ENCODE peak calls at places on chromosomes 7 and 10, in seven cellular contexts. One of them, this sample, is unnamed.

GRCh38 chr7:95238252-95238938 is 85.9 kb downstream of the PON1 start:
- DNase-seq in right lobe of liver: no peak
- DNase-seq in A549: no peak
- DNase-seq in coronary artery: no peak
- DNase-seq in AG04450: no peak
- DNase-seq in endothelial cell: no peak
- DNase-seq in chondrocyte: no peak
- DNase-seq in this sample: no peak

GRCh38 chr10:44935961-44936285 is 23.7 kb upstream of the RASSF4 start:
- DNase-seq in endothelial cell: no peak
- DNase-seq in right lobe of liver: no peak
- DNase-seq in A549: no peak
- DNase-seq in AG04450: no peak
- DNase-seq in coronary artery: no peak
- DNase-seq in chondrocyte: no peak
- DNase-seq in this sample: no peak

GRCh38 chr10:60208676-60209269 is 180.9 kb downstream of the ANK3 start:
- DNase-seq in endothelial cell: no peak
- DNase-seq in chondrocyte: no peak
- DNase-seq in coronary artery: no peak
- DNase-seq in A549: no peak
- DNase-seq in AG04450: peak; percentile 8
- DNase-seq in right lobe of liver: no peak
- DNase-seq in this sample: no peak

GRCh38 chr7:105387621-105388372 is 924 bp downstream of the SRPK2 start:
- DNase-seq in right lobe of liver: peak; percentile 72
- DNase-seq in AG04450: no peak
- DNase-seq in A549: peak; percentile 71
- DNase-seq in endothelial cell: peak; percentile 50
- DNase-seq in chondrocyte: no peak
- DNase-seq in coronary artery: peak; percentile 77
- DNase-seq in this sample: no peak

GRCh38 chr10:122307669-122308486 is 36.8 kb downstream of the BTBD16 start:
- DNase-seq in AG04450: peak; percentile 76
- DNase-seq in A549: peak; percentile 93
- DNase-seq in endothelial cell: no peak
- DNase-seq in coronary artery: peak; percentile 87
- DNase-seq in chondrocyte: no peak
- DNase-seq in right lobe of liver: no peak
- DNase-seq in this sample: no peak

GRCh38 chr10:95425592-95426465 is 135.0 kb upstream of the PDLIM1 start:
- DNase-seq in right lobe of liver: no peak
- DNase-seq in endothelial cell: no peak
- DNase-seq in AG04450: no peak
- DNase-seq in A549: no peak
- DNase-seq in chondrocyte: no peak
- DNase-seq in coronary artery: no peak
- DNase-seq in this sample: no peak

GRCh38 chr10:47418966-47419365 is 34.9 kb upstream of the ZNF488 start:
- DNase-seq in endothelial cell: no peak
- DNase-seq in A549: no peak
- DNase-seq in AG04450: no peak
- DNase-seq in coronary artery: no peak
- DNase-seq in right lobe of liver: no peak
- DNase-seq in chondrocyte: no peak
- DNase-seq in this sample: no peak

GRCh38 chr10:126392469-126392868 is 4.2 kb upstream of the ADAM12 start:
- DNase-seq in coronary artery: no peak
- DNase-seq in A549: no peak
- DNase-seq in endothelial cell: no peak
- DNase-seq in right lobe of liver: no peak
- DNase-seq in AG04450: no peak
- DNase-seq in chondrocyte: no peak
- DNase-seq in this sample: no peak

GRCh38 chr7:10655031-10655430 is 318.6 kb upstream of the PHF14 start:
- DNase-seq in coronary artery: no peak
- DNase-seq in AG04450: no peak
- DNase-seq in chondrocyte: no peak
- DNase-seq in right lobe of liver: no peak
- DNase-seq in endothelial cell: no peak
- DNase-seq in A549: no peak
- DNase-seq in this sample: no peak

GRCh38 chr7:45720989-45721388 is 146.8 kb downstream of the ADCY1 start:
- DNase-seq in endothelial cell: no peak
- DNase-seq in right lobe of liver: no peak
- DNase-seq in AG04450: no peak
- DNase-seq in A549: no peak
- DNase-seq in coronary artery: no peak
- DNase-seq in chondrocyte: no peak
- DNase-seq in this sample: no peak

GRCh38 chr7:94360926-94361325 is 33.8 kb upstream of the COL1A2 start:
- DNase-seq in endothelial cell: no peak
- DNase-seq in chondrocyte: no peak
- DNase-seq in right lobe of liver: no peak
- DNase-seq in A549: no peak
- DNase-seq in AG04450: no peak
- DNase-seq in coronary artery: no peak
- DNase-seq in this sample: no peak

GRCh38 chr10:13758302-13758701 is 171.5 kb downstream of the PRPF18 start:
- DNase-seq in AG04450: no peak
- DNase-seq in coronary artery: no peak
- DNase-seq in A549: no peak
- DNase-seq in endothelial cell: peak; percentile 21
- DNase-seq in right lobe of liver: no peak
- DNase-seq in chondrocyte: no peak
- DNase-seq in this sample: no peak

GRCh38 chr7:156747718-156748117 is 107.1 kb downstream of the RNF32 start:
- DNase-seq in A549: no peak
- DNase-seq in right lobe of liver: no peak
- DNase-seq in chondrocyte: no peak
- DNase-seq in AG04450: no peak
- DNase-seq in endothelial cell: no peak
- DNase-seq in coronary artery: no peak
- DNase-seq in this sample: no peak

GRCh38 chr7:17462059-17462695 is 163.7 kb downstream of the AHR start:
- DNase-seq in right lobe of liver: no peak
- DNase-seq in AG04450: no peak
- DNase-seq in coronary artery: no peak
- DNase-seq in A549: no peak
- DNase-seq in endothelial cell: no peak
- DNase-seq in chondrocyte: no peak
- DNase-seq in this sample: no peak

GRCh38 chr10:93718937-93719725 is 16.7 kb upstream of the FRA10AC1 start:
- DNase-seq in right lobe of liver: no peak
- DNase-seq in A549: no peak
- DNase-seq in endothelial cell: no peak
- DNase-seq in chondrocyte: no peak
- DNase-seq in AG04450: no peak
- DNase-seq in coronary artery: no peak
- DNase-seq in this sample: no peak

GRCh38 chr10:14247650-14248258 is 83.0 kb downstream of the FRMD4A start:
- DNase-seq in coronary artery: no peak
- DNase-seq in right lobe of liver: no peak
- DNase-seq in A549: no peak
- DNase-seq in chondrocyte: no peak
- DNase-seq in endothelial cell: no peak
- DNase-seq in AG04450: no peak
- DNase-seq in this sample: no peak

GRCh38 chr7:19146699-19147098 is 1.5 kb upstream of the FERD3L start:
- DNase-seq in A549: no peak
- DNase-seq in chondrocyte: no peak
- DNase-seq in coronary artery: no peak
- DNase-seq in endothelial cell: peak; percentile 33
- DNase-seq in AG04450: no peak
- DNase-seq in right lobe of liver: no peak
- DNase-seq in this sample: no peak

GRCh38 chr10:119419931-119420330 is 122.6 kb downstream of the RGS10 start:
- DNase-seq in chondrocyte: no peak
- DNase-seq in A549: no peak
- DNase-seq in right lobe of liver: no peak
- DNase-seq in endothelial cell: no peak
- DNase-seq in coronary artery: no peak
- DNase-seq in AG04450: no peak
- DNase-seq in this sample: no peak

GRCh38 chr7:115632636-115633035 is 397.9 kb downstream of the TFEC start:
- DNase-seq in right lobe of liver: no peak
- DNase-seq in A549: no peak
- DNase-seq in coronary artery: no peak
- DNase-seq in AG04450: no peak
- DNase-seq in endothelial cell: no peak
- DNase-seq in chondrocyte: no peak
- DNase-seq in this sample: no peak

GRCh38 chr10:4051011-4051407 is 266.0 kb upstream of the KLF6 start:
- DNase-seq in right lobe of liver: no peak
- DNase-seq in AG04450: no peak
- DNase-seq in endothelial cell: no peak
- DNase-seq in coronary artery: no peak
- DNase-seq in chondrocyte: no peak
- DNase-seq in A549: no peak
- DNase-seq in this sample: no peak

GRCh38 chr10:8138471-8138870 is 84.0 kb downstream of the GATA3 start:
- DNase-seq in A549: no peak
- DNase-seq in right lobe of liver: no peak
- DNase-seq in coronary artery: no peak
- DNase-seq in endothelial cell: no peak
- DNase-seq in chondrocyte: no peak
- DNase-seq in AG04450: no peak
- DNase-seq in this sample: no peak

GRCh38 chr10:131580076-131580652 is 268.6 kb upstream of the TCERG1L start:
- DNase-seq in right lobe of liver: no peak
- DNase-seq in chondrocyte: peak; percentile 59
- DNase-seq in AG04450: no peak
- DNase-seq in coronary artery: no peak
- DNase-seq in A549: no peak
- DNase-seq in endothelial cell: no peak
- DNase-seq in this sample: no peak

GRCh38 chr7:128217030-128217805 is 23.9 kb upstream of the LEP start:
- DNase-seq in right lobe of liver: peak; percentile 73
- DNase-seq in A549: no peak
- DNase-seq in AG04450: no peak
- DNase-seq in endothelial cell: no peak
- DNase-seq in chondrocyte: peak; percentile 59
- DNase-seq in coronary artery: no peak
- DNase-seq in this sample: peak; percentile 90

GRCh38 chr10:71250842-71251241 is 38.5 kb downstream of the UNC5B start:
- DNase-seq in right lobe of liver: no peak
- DNase-seq in A549: no peak
- DNase-seq in chondrocyte: no peak
- DNase-seq in coronary artery: no peak
- DNase-seq in endothelial cell: no peak
- DNase-seq in AG04450: no peak
- DNase-seq in this sample: no peak

GRCh38 chr10:65100146-65100545 is 1578.9 kb downstream of the REEP3 start:
- DNase-seq in right lobe of liver: no peak
- DNase-seq in chondrocyte: no peak
- DNase-seq in coronary artery: no peak
- DNase-seq in A549: no peak
- DNase-seq in endothelial cell: no peak
- DNase-seq in AG04450: no peak
- DNase-seq in this sample: no peak

GRCh38 chr10:27986831-27987230 is 12.0 kb downstream of the ODAD2 start:
- DNase-seq in coronary artery: no peak
- DNase-seq in A549: no peak
- DNase-seq in right lobe of liver: no peak
- DNase-seq in endothelial cell: no peak
- DNase-seq in chondrocyte: no peak
- DNase-seq in AG04450: no peak
- DNase-seq in this sample: no peak

GRCh38 chr7:68424643-68425297 is 1173.5 kb upstream of the AUTS2 start:
- DNase-seq in right lobe of liver: no peak
- DNase-seq in AG04450: no peak
- DNase-seq in A549: no peak
- DNase-seq in endothelial cell: no peak
- DNase-seq in chondrocyte: no peak
- DNase-seq in coronary artery: no peak
- DNase-seq in this sample: no peak

GRCh38 chr7:68429376-68430117 is 1168.7 kb upstream of the AUTS2 start:
- DNase-seq in A549: no peak
- DNase-seq in endothelial cell: no peak
- DNase-seq in AG04450: no peak
- DNase-seq in coronary artery: no peak
- DNase-seq in chondrocyte: no peak
- DNase-seq in right lobe of liver: no peak
- DNase-seq in this sample: no peak

GRCh38 chr7:68420342-68420750 is 1177.9 kb upstream of the AUTS2 start:
- DNase-seq in AG04450: no peak
- DNase-seq in endothelial cell: no peak
- DNase-seq in coronary artery: no peak
- DNase-seq in A549: no peak
- DNase-seq in chondrocyte: no peak
- DNase-seq in right lobe of liver: no peak
- DNase-seq in this sample: no peak

GRCh38 chr7:68421712-68422111 is 1176.6 kb upstream of the AUTS2 start:
- DNase-seq in endothelial cell: no peak
- DNase-seq in coronary artery: no peak
- DNase-seq in AG04450: no peak
- DNase-seq in chondrocyte: no peak
- DNase-seq in A549: no peak
- DNase-seq in right lobe of liver: no peak
- DNase-seq in this sample: no peak

GRCh38 chr7:68425377-68425776 is 1172.9 kb upstream of the AUTS2 start:
- DNase-seq in A549: no peak
- DNase-seq in endothelial cell: no peak
- DNase-seq in AG04450: no peak
- DNase-seq in coronary artery: no peak
- DNase-seq in chondrocyte: no peak
- DNase-seq in right lobe of liver: no peak
- DNase-seq in this sample: no peak
- TF ChIP-seq CTCF in A549: peak; percentile 28
- TF ChIP-seq CTCF in endothelial cell: no peak
- TF ChIP-seq CTCF in AG04450: no peak
- TF ChIP-seq CTCF in coronary artery: no peak
- TF ChIP-seq CTCF in chondrocyte: peak; percentile 76
- TF ChIP-seq CTCF in right lobe of liver: no peak
- TF ChIP-seq CTCF in this sample: no peak

GRCh38 chr10:111874586-111874985 is 309.0 kb downstream of the GPAM start:
- DNase-seq in endothelial cell: no peak
- DNase-seq in AG04450: no peak
- DNase-seq in right lobe of liver: no peak
- DNase-seq in A549: no peak
- DNase-seq in coronary artery: no peak
- DNase-seq in chondrocyte: no peak
- DNase-seq in this sample: no peak
- TF ChIP-seq CTCF in endothelial cell: no peak
- TF ChIP-seq CTCF in AG04450: no peak
- TF ChIP-seq CTCF in right lobe of liver: no peak
- TF ChIP-seq CTCF in A549: no peak
- TF ChIP-seq CTCF in coronary artery: no peak
- TF ChIP-seq CTCF in chondrocyte: no peak
- TF ChIP-seq CTCF in this sample: no peak

GRCh38 chr7:30974605-30975256 is 11.0 kb downstream of the GHRHR start:
- DNase-seq in AG04450: no peak
- DNase-seq in right lobe of liver: no peak
- DNase-seq in A549: peak; percentile 57
- DNase-seq in coronary artery: peak; percentile 73
- DNase-seq in chondrocyte: peak; percentile 60
- DNase-seq in endothelial cell: peak; percentile 82
- DNase-seq in this sample: no peak
- TF ChIP-seq CTCF in AG04450: peak; percentile 56
- TF ChIP-seq CTCF in right lobe of liver: peak; percentile 64
- TF ChIP-seq CTCF in A549: peak; percentile 43
- TF ChIP-seq CTCF in coronary artery: peak; percentile 62
- TF ChIP-seq CTCF in chondrocyte: peak; percentile 81
- TF ChIP-seq CTCF in endothelial cell: peak; percentile 87
- TF ChIP-seq CTCF in this sample: peak; percentile 68

GRCh38 chr10:31347705-31348104 is 28.7 kb downstream of the ZEB1 start:
- DNase-seq in coronary artery: no peak
- DNase-seq in AG04450: no peak
- DNase-seq in chondrocyte: no peak
- DNase-seq in endothelial cell: no peak
- DNase-seq in right lobe of liver: no peak
- DNase-seq in A549: no peak
- DNase-seq in this sample: no peak
- TF ChIP-seq CTCF in coronary artery: no peak
- TF ChIP-seq CTCF in AG04450: no peak
- TF ChIP-seq CTCF in chondrocyte: no peak
- TF ChIP-seq CTCF in endothelial cell: no peak
- TF ChIP-seq CTCF in right lobe of liver: no peak
- TF ChIP-seq CTCF in A549: no peak
- TF ChIP-seq CTCF in this sample: no peak